ENCODE peak calls at places on chromosomes 13 and 19, in eight cellular contexts. One of them, this sample, is unnamed.
A peak's percentile ranks its signal among the peaks of the same experiment; 100 is the strongest.

GRCh38 chr13:75978815-75979214 is 342.7 kb downstream of the LMO7 start:
- DNase-seq in IMR-90: no peak
- DNase-seq in OCI-LY7: no peak
- DNase-seq in Peyer's patch: no peak
- DNase-seq in cardiac muscle cell: no peak
- DNase-seq in HCT116: no peak
- DNase-seq in PC-3: peak; percentile 8
- DNase-seq in CD4-positive, CD25-positive, alpha-beta regulatory T cell: no peak
- DNase-seq in this sample: no peak

GRCh38 chr13:105603283-105603682 is 932.2 kb downstream of the EFNB2 start:
- DNase-seq in HCT116: no peak
- DNase-seq in PC-3: no peak
- DNase-seq in Peyer's patch: no peak
- DNase-seq in IMR-90: no peak
- DNase-seq in OCI-LY7: no peak
- DNase-seq in CD4-positive, CD25-positive, alpha-beta regulatory T cell: no peak
- DNase-seq in cardiac muscle cell: no peak
- DNase-seq in this sample: no peak

GRCh38 chr13:50198508-50198907 is 183.3 kb downstream of the KCNRG start:
- DNase-seq in OCI-LY7: no peak
- DNase-seq in PC-3: peak; percentile 74
- DNase-seq in cardiac muscle cell: peak; percentile 83
- DNase-seq in Peyer's patch: no peak
- DNase-seq in IMR-90: peak; percentile 20
- DNase-seq in HCT116: no peak
- DNase-seq in CD4-positive, CD25-positive, alpha-beta regulatory T cell: no peak
- DNase-seq in this sample: no peak

GRCh38 chr13:76972430-76972829 is 19.5 kb upstream of the CLN5 start:
- DNase-seq in Peyer's patch: no peak
- DNase-seq in OCI-LY7: no peak
- DNase-seq in CD4-positive, CD25-positive, alpha-beta regulatory T cell: no peak
- DNase-seq in IMR-90: no peak
- DNase-seq in HCT116: no peak
- DNase-seq in cardiac muscle cell: peak; percentile 45
- DNase-seq in PC-3: no peak
- DNase-seq in this sample: no peak

GRCh38 chr13:93525087-93525486 is 298.5 kb downstream of the GPC6 start:
- DNase-seq in cardiac muscle cell: no peak
- DNase-seq in IMR-90: no peak
- DNase-seq in CD4-positive, CD25-positive, alpha-beta regulatory T cell: no peak
- DNase-seq in PC-3: no peak
- DNase-seq in Peyer's patch: no peak
- DNase-seq in HCT116: no peak
- DNase-seq in OCI-LY7: no peak
- DNase-seq in this sample: no peak

GRCh38 chr19:47473336-47473735 is 1.6 kb upstream of the SLC8A2 start:
- DNase-seq in OCI-LY7: no peak
- DNase-seq in IMR-90: no peak
- DNase-seq in PC-3: no peak
- DNase-seq in Peyer's patch: no peak
- DNase-seq in CD4-positive, CD25-positive, alpha-beta regulatory T cell: no peak
- DNase-seq in cardiac muscle cell: no peak
- DNase-seq in HCT116: no peak
- DNase-seq in this sample: no peak

GRCh38 chr13:83876546-83876945 is 5.7 kb downstream of the SLITRK1 start:
- DNase-seq in cardiac muscle cell: no peak
- DNase-seq in HCT116: no peak
- DNase-seq in Peyer's patch: no peak
- DNase-seq in PC-3: no peak
- DNase-seq in CD4-positive, CD25-positive, alpha-beta regulatory T cell: no peak
- DNase-seq in OCI-LY7: no peak
- DNase-seq in IMR-90: no peak
- DNase-seq in this sample: no peak

GRCh38 chr19:33302974-33303790 is 848 bp upstream of the CEBPA start:
- DNase-seq in PC-3: peak; percentile 32
- DNase-seq in HCT116: no peak
- DNase-seq in cardiac muscle cell: peak; percentile 70
- DNase-seq in Peyer's patch: no peak
- DNase-seq in CD4-positive, CD25-positive, alpha-beta regulatory T cell: no peak
- DNase-seq in OCI-LY7: peak; percentile 45
- DNase-seq in IMR-90: peak; percentile 41
- DNase-seq in this sample: peak; percentile 81

GRCh38 chr19:54063350-54064078 is at the start of gene VSTM1:
- DNase-seq in CD4-positive, CD25-positive, alpha-beta regulatory T cell: no peak
- DNase-seq in Peyer's patch: no peak
- DNase-seq in HCT116: no peak
- DNase-seq in PC-3: no peak
- DNase-seq in IMR-90: no peak
- DNase-seq in OCI-LY7: no peak
- DNase-seq in cardiac muscle cell: no peak
- DNase-seq in this sample: peak; percentile 44

GRCh38 chr19:5038631-5039271 is 69.8 kb downstream of the KDM4B start:
- DNase-seq in CD4-positive, CD25-positive, alpha-beta regulatory T cell: no peak
- DNase-seq in IMR-90: peak; percentile 24
- DNase-seq in PC-3: peak; percentile 56
- DNase-seq in cardiac muscle cell: peak; percentile 34
- DNase-seq in HCT116: no peak
- DNase-seq in OCI-LY7: peak; percentile 61
- DNase-seq in Peyer's patch: no peak
- DNase-seq in this sample: no peak

GRCh38 chr13:78323848-78324247 is 279.5 kb downstream of the POU4F1 start:
- DNase-seq in OCI-LY7: no peak
- DNase-seq in Peyer's patch: no peak
- DNase-seq in PC-3: peak; percentile 67
- DNase-seq in cardiac muscle cell: no peak
- DNase-seq in IMR-90: no peak
- DNase-seq in HCT116: no peak
- DNase-seq in CD4-positive, CD25-positive, alpha-beta regulatory T cell: no peak
- DNase-seq in this sample: no peak

GRCh38 chr19:46546194-46546896 is 50.7 kb upstream of the PNMA8B start:
- DNase-seq in IMR-90: peak; percentile 14
- DNase-seq in cardiac muscle cell: no peak
- DNase-seq in PC-3: peak; percentile 28
- DNase-seq in HCT116: no peak
- DNase-seq in OCI-LY7: peak; percentile 29
- DNase-seq in CD4-positive, CD25-positive, alpha-beta regulatory T cell: no peak
- DNase-seq in Peyer's patch: no peak
- DNase-seq in this sample: no peak

GRCh38 chr19:6224308-6224675 is 55.5 kb downstream of the MLLT1 start:
- DNase-seq in cardiac muscle cell: no peak
- DNase-seq in OCI-LY7: no peak
- DNase-seq in IMR-90: no peak
- DNase-seq in CD4-positive, CD25-positive, alpha-beta regulatory T cell: no peak
- DNase-seq in HCT116: no peak
- DNase-seq in PC-3: no peak
- DNase-seq in Peyer's patch: no peak
- DNase-seq in this sample: no peak

GRCh38 chr13:75217949-75218348 is 264.0 kb downstream of the TBC1D4 start:
- DNase-seq in HCT116: no peak
- DNase-seq in CD4-positive, CD25-positive, alpha-beta regulatory T cell: no peak
- DNase-seq in cardiac muscle cell: peak; percentile 73
- DNase-seq in Peyer's patch: no peak
- DNase-seq in IMR-90: peak; percentile 4
- DNase-seq in PC-3: peak; percentile 3
- DNase-seq in OCI-LY7: no peak
- DNase-seq in this sample: no peak

GRCh38 chr13:95833126-95833525 is 156.2 kb downstream of the DNAJC3 start:
- DNase-seq in HCT116: no peak
- DNase-seq in CD4-positive, CD25-positive, alpha-beta regulatory T cell: no peak
- DNase-seq in PC-3: no peak
- DNase-seq in Peyer's patch: no peak
- DNase-seq in OCI-LY7: no peak
- DNase-seq in IMR-90: no peak
- DNase-seq in cardiac muscle cell: no peak
- DNase-seq in this sample: no peak

GRCh38 chr13:110360598-110360997 is 53.5 kb downstream of the COL4A2 start:
- DNase-seq in CD4-positive, CD25-positive, alpha-beta regulatory T cell: no peak
- DNase-seq in OCI-LY7: no peak
- DNase-seq in IMR-90: no peak
- DNase-seq in HCT116: no peak
- DNase-seq in PC-3: no peak
- DNase-seq in Peyer's patch: no peak
- DNase-seq in cardiac muscle cell: no peak
- DNase-seq in this sample: no peak

GRCh38 chr13:75443356-75443958 is 38.5 kb downstream of the TBC1D4 start:
- DNase-seq in CD4-positive, CD25-positive, alpha-beta regulatory T cell: no peak
- DNase-seq in OCI-LY7: no peak
- DNase-seq in cardiac muscle cell: no peak
- DNase-seq in HCT116: no peak
- DNase-seq in PC-3: no peak
- DNase-seq in Peyer's patch: no peak
- DNase-seq in IMR-90: no peak
- DNase-seq in this sample: no peak

GRCh38 chr13:77492982-77493381 is 42.5 kb upstream of the SCEL start:
- DNase-seq in Peyer's patch: no peak
- DNase-seq in HCT116: peak; percentile 23
- DNase-seq in OCI-LY7: peak; percentile 30
- DNase-seq in cardiac muscle cell: peak; percentile 42
- DNase-seq in PC-3: peak; percentile 69
- DNase-seq in IMR-90: no peak
- DNase-seq in CD4-positive, CD25-positive, alpha-beta regulatory T cell: no peak
- DNase-seq in this sample: no peak

GRCh38 chr13:39364797-39365468 is 238.1 kb downstream of the LHFPL6 start:
- DNase-seq in OCI-LY7: no peak
- DNase-seq in IMR-90: peak; percentile 48
- DNase-seq in cardiac muscle cell: peak; percentile 16
- DNase-seq in HCT116: peak; percentile 0
- DNase-seq in CD4-positive, CD25-positive, alpha-beta regulatory T cell: no peak
- DNase-seq in PC-3: peak; percentile 42
- DNase-seq in Peyer's patch: no peak
- DNase-seq in this sample: no peak

GRCh38 chr19:18541992-18542935 is 1.1 kb downstream of the FKBP8 start:
- DNase-seq in HCT116: no peak
- DNase-seq in IMR-90: no peak
- DNase-seq in PC-3: no peak
- DNase-seq in CD4-positive, CD25-positive, alpha-beta regulatory T cell: no peak
- DNase-seq in cardiac muscle cell: no peak
- DNase-seq in Peyer's patch: no peak
- DNase-seq in OCI-LY7: peak; percentile 28
- DNase-seq in this sample: no peak

GRCh38 chr19:55383789-55384575 is at the start of gene TMEM238:
- DNase-seq in IMR-90: peak; percentile 70
- DNase-seq in cardiac muscle cell: peak; percentile 75
- DNase-seq in HCT116: no peak
- DNase-seq in CD4-positive, CD25-positive, alpha-beta regulatory T cell: peak; percentile 28
- DNase-seq in PC-3: peak; percentile 71
- DNase-seq in Peyer's patch: peak; percentile 47
- DNase-seq in OCI-LY7: peak; percentile 87
- DNase-seq in this sample: peak; percentile 83

DNA sequence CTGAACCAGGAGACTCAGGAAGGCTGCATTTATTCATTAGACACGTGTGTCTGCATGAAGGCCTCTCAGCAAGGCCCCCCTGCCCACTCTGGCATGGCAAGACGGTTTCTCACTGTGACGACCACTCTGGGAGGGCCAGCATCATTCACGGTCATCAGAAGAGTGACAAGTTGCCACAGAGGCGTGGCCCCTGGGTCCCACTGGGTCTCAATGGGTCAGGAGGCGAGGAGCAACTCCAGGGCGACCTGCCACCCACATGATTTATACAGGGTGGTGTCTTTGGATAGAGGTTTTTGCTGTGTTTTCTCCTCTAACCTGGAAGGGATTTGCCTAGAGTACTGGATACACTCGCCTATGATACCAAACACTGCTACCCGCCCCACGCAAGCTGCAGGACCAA is 60.7 kb downstream of the KLF2 start:
- DNase-seq in OCI-LY7: no peak
- DNase-seq in IMR-90: no peak
- DNase-seq in Peyer's patch: no peak
- DNase-seq in cardiac muscle cell: no peak
- DNase-seq in CD4-positive, CD25-positive, alpha-beta regulatory T cell: no peak
- DNase-seq in HCT116: no peak
- DNase-seq in PC-3: no peak
- DNase-seq in this sample: peak; percentile 52
- H3K36me3 ChIP-seq in OCI-LY7: peaks cover 59% of the 10 kb centered on the region
- H3K36me3 ChIP-seq in IMR-90: peaks cover 25% of the 10 kb centered on the region
- H3K36me3 ChIP-seq in Peyer's patch: peaks cover 58% of the 10 kb centered on the region
- H3K36me3 ChIP-seq in cardiac muscle cell: peaks cover 23% of the 10 kb centered on the region
- H3K36me3 ChIP-seq in CD4-positive, CD25-positive, alpha-beta regulatory T cell: peaks cover 36% of the 10 kb centered on the region
- H3K36me3 ChIP-seq in HCT116: peaks cover 14% of the 10 kb centered on the region
- H3K36me3 ChIP-seq in PC-3: peaks cover 41% of the 10 kb centered on the region
- H3K36me3 ChIP-seq in this sample: peaks cover 32% of the 10 kb centered on the region

DNA sequence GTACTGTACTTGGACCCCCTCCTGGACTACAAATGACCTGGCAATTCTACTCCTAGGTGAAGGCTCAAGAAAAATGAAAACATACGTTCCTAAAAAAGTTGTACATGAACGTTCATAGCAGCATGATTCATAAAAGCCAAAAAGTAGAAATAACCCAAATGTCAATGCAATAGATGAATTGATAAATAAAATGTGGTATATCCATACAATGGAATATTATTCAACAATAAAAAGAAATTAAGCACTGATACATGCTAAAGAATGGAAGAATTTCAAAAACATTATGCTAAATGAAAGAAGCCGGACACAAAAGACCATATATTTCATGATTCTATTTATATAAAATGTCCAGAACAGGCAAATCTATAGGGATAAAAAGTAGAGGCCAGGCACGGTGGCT is 9.5 kb downstream of the ZNF432 start:
- DNase-seq in OCI-LY7: no peak
- DNase-seq in cardiac muscle cell: no peak
- DNase-seq in CD4-positive, CD25-positive, alpha-beta regulatory T cell: no peak
- DNase-seq in IMR-90: no peak
- DNase-seq in PC-3: no peak
- DNase-seq in HCT116: no peak
- DNase-seq in Peyer's patch: no peak
- DNase-seq in this sample: no peak
- H3K36me3 ChIP-seq in OCI-LY7: no peaks in the 10 kb centered on the region
- H3K36me3 ChIP-seq in cardiac muscle cell: peaks cover 77% of the 10 kb centered on the region
- H3K36me3 ChIP-seq in CD4-positive, CD25-positive, alpha-beta regulatory T cell: peaks cover 87% of the 10 kb centered on the region
- H3K36me3 ChIP-seq in IMR-90: peaks cover 64% of the 10 kb centered on the region
- H3K36me3 ChIP-seq in PC-3: peaks cover 86% of the 10 kb centered on the region
- H3K36me3 ChIP-seq in HCT116: no peaks in the 10 kb centered on the region
- H3K36me3 ChIP-seq in Peyer's patch: peaks cover 90% of the 10 kb centered on the region
- H3K36me3 ChIP-seq in this sample: peaks cover 82% of the 10 kb centered on the region

DNA sequence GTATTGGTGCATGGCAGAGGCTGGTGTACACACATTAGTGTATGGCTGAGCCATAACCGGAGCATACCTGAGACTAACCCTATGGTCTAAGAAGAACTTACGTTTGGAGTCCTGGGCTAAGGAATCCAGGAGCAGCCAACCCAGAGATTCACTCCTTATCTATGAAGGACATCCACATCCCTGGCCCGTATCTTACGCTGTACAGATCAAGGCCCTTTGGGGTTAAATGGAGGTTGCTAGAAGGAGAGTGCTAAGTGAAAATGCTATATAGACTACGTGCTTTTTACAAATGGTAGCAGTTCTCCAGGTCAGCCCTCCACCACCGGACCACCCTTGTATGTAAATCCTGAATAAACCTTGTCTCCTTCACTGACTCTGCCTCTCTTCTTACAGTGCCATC is 1.9 kb upstream of the SUGT1 start:
- DNase-seq in IMR-90: no peak
- DNase-seq in cardiac muscle cell: no peak
- DNase-seq in OCI-LY7: no peak
- DNase-seq in Peyer's patch: no peak
- DNase-seq in PC-3: no peak
- DNase-seq in CD4-positive, CD25-positive, alpha-beta regulatory T cell: no peak
- DNase-seq in HCT116: no peak
- DNase-seq in this sample: no peak
- H3K36me3 ChIP-seq in IMR-90: peaks cover 8% of the 10 kb centered on the region
- H3K36me3 ChIP-seq in cardiac muscle cell: no peaks in the 10 kb centered on the region
- H3K36me3 ChIP-seq in OCI-LY7: peaks cover 36% of the 10 kb centered on the region
- H3K36me3 ChIP-seq in Peyer's patch: peaks cover 9% of the 10 kb centered on the region
- H3K36me3 ChIP-seq in PC-3: peaks cover under 1% of the 10 kb centered on the region
- H3K36me3 ChIP-seq in CD4-positive, CD25-positive, alpha-beta regulatory T cell: peaks cover 6% of the 10 kb centered on the region
- H3K36me3 ChIP-seq in HCT116: peaks cover 2% of the 10 kb centered on the region
- H3K36me3 ChIP-seq in this sample: no peaks in the 10 kb centered on the region

GRCh38 chr19:13072206-13072898 is 30.3 kb downstream of the LYL1 start:
- DNase-seq in cardiac muscle cell: no peak
- DNase-seq in IMR-90: no peak
- DNase-seq in PC-3: no peak
- DNase-seq in OCI-LY7: no peak
- DNase-seq in HCT116: no peak
- DNase-seq in CD4-positive, CD25-positive, alpha-beta regulatory T cell: no peak
- DNase-seq in Peyer's patch: no peak
- DNase-seq in this sample: no peak
- H3K36me3 ChIP-seq in cardiac muscle cell: no peaks in the 10 kb centered on the region
- H3K36me3 ChIP-seq in IMR-90: peaks cover 35% of the 10 kb centered on the region
- H3K36me3 ChIP-seq in PC-3: peaks cover 15% of the 10 kb centered on the region
- H3K36me3 ChIP-seq in OCI-LY7: no peaks in the 10 kb centered on the region
- H3K36me3 ChIP-seq in HCT116: no peaks in the 10 kb centered on the region
- H3K36me3 ChIP-seq in CD4-positive, CD25-positive, alpha-beta regulatory T cell: no peaks in the 10 kb centered on the region
- H3K36me3 ChIP-seq in Peyer's patch: peaks cover 12% of the 10 kb centered on the region
- H3K36me3 ChIP-seq in this sample: peaks cover 15% of the 10 kb centered on the region

This sample was measured in sigmoid colon.